ENCODE peak calls at places on chromosome 10, in eight cellular contexts. C is coronary artery, R is psoas muscle, J is RWPE1, E is Peyer's patch, F is fibroblast of villous mesenchyme, H is sigmoid colon, O is fibroblast of pulmonary artery. U is an unnamed sample.
A peak's percentile ranks its signal among the peaks of the same experiment; 100 is the strongest.

GRCh38 chr10:129552119-129552518 is 85.1 kb downstream of the MGMT start:
- DNase-seq in C (no peak), R (no peak), J (no peak), E (peak; percentile 83), F (no peak), H (no peak), O (no peak), U (no peak)

GRCh38 chr10:121904888-121905287 is 22.9 kb downstream of the ATE1 start:
- DNase-seq in C (no peak), R (no peak), J (no peak), E (no peak), F (no peak), H (no peak), O (no peak), U (no peak)

GRCh38 chr10:105434970-105435369 is 793.9 kb downstream of the SORCS3 start:
- DNase-seq in C (no peak), R (no peak), J (no peak), E (no peak), F (no peak), H (no peak), O (no peak), U (no peak)

GRCh38 chr10:66187096-66187733 is 738.6 kb upstream of the LRRTM3 start:
- DNase-seq in C (no peak), R (no peak), J (no peak), E (no peak), F (no peak), H (no peak), O (no peak), U (no peak)

GRCh38 chr10:99172130-99172738 is 63.4 kb downstream of the HPSE2 start:
- DNase-seq in C (no peak), R (no peak), J (peak; percentile 67), E (no peak), F (peak; percentile 74), H (no peak), O (peak; percentile 42), U (no peak)

GRCh38 chr10:33271969-33272583 is 62.4 kb downstream of the NRP1 start:
- DNase-seq in C (no peak), R (no peak), J (no peak), E (no peak), F (peak; percentile 48), H (no peak), O (no peak), U (no peak)

GRCh38 chr10:70866424-70866823 is 21.9 kb downstream of the PCBD1 start:
- DNase-seq in C (no peak), R (no peak), J (no peak), E (no peak), F (peak; percentile 53), H (no peak), O (no peak), U (no peak)

GRCh38 chr10:129601737-129602136 is 134.7 kb downstream of the MGMT start:
- DNase-seq in C (no peak), R (no peak), J (no peak), E (no peak), F (no peak), H (no peak), O (no peak), U (no peak)

GRCh38 chr10:14605231-14605925 is 169.3 kb downstream of the FAM107B start:
- DNase-seq in C (no peak), R (no peak), J (peak; percentile 41), E (no peak), F (peak; percentile 53), H (no peak), O (peak; percentile 45), U (peak; percentile 56)

GRCh38 chr10:122263971-122264370 is 7.1 kb upstream of the BTBD16 start:
- DNase-seq in C (no peak), R (no peak), J (peak; percentile 73), E (no peak), F (peak; percentile 87), H (peak; percentile 20), O (peak; percentile 88), U (no peak)

GRCh38 chr10:92627845-92628480 is 35.0 kb downstream of the KIF11 start:
- DNase-seq in C (no peak), R (no peak), J (no peak), E (no peak), F (no peak), H (no peak), O (peak; percentile 17), U (no peak)
- TF ChIP-seq CTCF in C (no peak), R (no peak), J (no peak), E (no peak), F (no peak), H (no peak), O (peak; percentile 6), U (no peak)

GRCh38 chr10:11276475-11276990 is 258.9 kb downstream of the CELF2 start:
- DNase-seq in C (peak; percentile 50), R (no peak), J (no peak), E (no peak), F (no peak), H (no peak), O (no peak), U (no peak)

GRCh38 chr10:11272915-11273389 is 255.3 kb downstream of the CELF2 start:
- DNase-seq in C (peak; percentile 31), R (no peak), J (no peak), E (no peak), F (no peak), H (no peak), O (no peak), U (no peak)

GRCh38 chr10:11265486-11265885 is 247.8 kb downstream of the CELF2 start:
- DNase-seq in C (no peak), R (no peak), J (no peak), E (no peak), F (no peak), H (no peak), O (no peak), U (no peak)

GRCh38 chr10:11270135-11270857 is 252.6 kb downstream of the CELF2 start:
- DNase-seq in C (peak; percentile 80), R (peak; percentile 86), J (peak; percentile 35), E (peak; percentile 78), F (peak; percentile 37), H (peak; percentile 84), O (peak; percentile 77), U (peak; percentile 89)

DNA sequence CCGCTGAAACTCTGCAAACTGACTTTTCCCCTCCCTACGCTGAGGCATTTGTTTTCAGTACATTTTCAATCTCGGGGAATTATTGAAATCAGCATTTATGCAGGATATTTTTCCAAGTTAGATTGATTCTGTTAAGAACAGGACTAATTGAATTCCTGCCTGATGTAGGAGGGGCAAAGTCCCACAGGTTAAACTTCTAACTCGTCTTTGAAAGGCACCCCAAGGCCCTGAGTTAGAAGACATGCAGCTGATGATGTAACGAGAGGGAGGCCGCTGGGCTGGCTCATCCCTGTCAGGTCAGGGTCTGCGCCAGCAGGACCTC is 253.1 kb downstream of the CELF2 start:
- DNase-seq in C (peak; percentile 54), R (no peak), J (no peak), E (no peak), F (no peak), H (no peak), O (no peak), U (no peak)
- TF ChIP-seq CTCF in C (no peak), R (no peak), J (peak; percentile 19), E (no peak), F (no peak), H (no peak), O (no peak), U (peak; percentile 7)

GRCh38 chr10:100766693-100767427 is 21.5 kb downstream of the PAX2 start:
- DNase-seq in C (no peak), R (no peak), J (no peak), E (no peak), F (no peak), H (no peak), O (no peak), U (no peak)
- TF ChIP-seq CTCF in C (no peak), R (no peak), J (no peak), E (no peak), F (no peak), H (no peak), O (no peak), U (no peak)

GRCh38 chr10:103847346-103847745 is 8.0 kb downstream of the SH3PXD2A start:
- DNase-seq in C (no peak), R (no peak), J (no peak), E (no peak), F (no peak), H (peak; percentile 26), O (no peak), U (no peak)

GRCh38 chr10:103849212-103849877 is 6.0 kb downstream of the SH3PXD2A start:
- DNase-seq in C (no peak), R (no peak), J (no peak), E (no peak), F (no peak), H (peak; percentile 64), O (no peak), U (no peak)

GRCh38 chr10:103849880-103850571 is 5.3 kb downstream of the SH3PXD2A start:
- DNase-seq in C (no peak), R (peak; percentile 68), J (peak; percentile 78), E (no peak), F (peak; percentile 72), H (peak; percentile 80), O (peak; percentile 74), U (no peak)

GRCh38 chr10:103845983-103846382 is 9.4 kb downstream of the SH3PXD2A start:
- DNase-seq in C (no peak), R (peak; percentile 69), J (no peak), E (peak; percentile 34), F (no peak), H (peak; percentile 65), O (no peak), U (no peak)

GRCh38 chr10:103847909-103848468 is 7.4 kb downstream of the SH3PXD2A start:
- DNase-seq in C (no peak), R (no peak), J (no peak), E (no peak), F (no peak), H (peak; percentile 36), O (no peak), U (no peak)
- TF ChIP-seq CTCF in C (no peak), R (peak; percentile 12), J (no peak), E (no peak), F (peak; percentile 35), H (no peak), O (peak; percentile 27), U (no peak)

DNA sequence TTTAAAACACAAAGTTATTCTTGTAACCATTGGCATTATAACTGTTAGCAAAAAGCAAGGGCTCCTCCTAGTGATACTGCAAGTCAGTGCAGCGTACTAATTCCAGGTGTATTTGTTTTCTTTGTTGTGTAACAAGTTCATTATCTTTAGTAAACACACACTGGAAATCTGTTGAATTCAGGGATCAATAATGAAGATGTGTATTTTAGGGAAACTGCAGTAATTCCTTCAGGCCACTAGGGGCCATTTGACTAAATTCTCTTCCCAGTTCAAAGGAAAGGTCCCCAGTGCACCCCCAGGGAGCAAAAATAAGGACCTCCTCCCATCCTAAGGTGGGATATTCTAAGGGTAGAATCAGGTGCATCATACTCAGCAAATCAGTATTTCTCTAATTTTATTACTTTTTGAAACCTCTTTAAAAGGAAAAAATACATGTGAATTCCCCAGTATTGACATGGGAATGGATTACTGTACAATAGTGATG is 158.6 kb upstream of the LYZL1 start:
- DNase-seq in C (no peak), R (no peak), J (peak; percentile 35), E (no peak), F (peak; percentile 59), H (no peak), O (peak; percentile 65), U (no peak)
- TF ChIP-seq CTCF in C (peak; percentile 37), R (peak; percentile 48), J (peak; percentile 72), E (no peak), F (peak; percentile 70), H (peak; percentile 31), O (peak; percentile 78), U (peak; percentile 69)

DNA sequence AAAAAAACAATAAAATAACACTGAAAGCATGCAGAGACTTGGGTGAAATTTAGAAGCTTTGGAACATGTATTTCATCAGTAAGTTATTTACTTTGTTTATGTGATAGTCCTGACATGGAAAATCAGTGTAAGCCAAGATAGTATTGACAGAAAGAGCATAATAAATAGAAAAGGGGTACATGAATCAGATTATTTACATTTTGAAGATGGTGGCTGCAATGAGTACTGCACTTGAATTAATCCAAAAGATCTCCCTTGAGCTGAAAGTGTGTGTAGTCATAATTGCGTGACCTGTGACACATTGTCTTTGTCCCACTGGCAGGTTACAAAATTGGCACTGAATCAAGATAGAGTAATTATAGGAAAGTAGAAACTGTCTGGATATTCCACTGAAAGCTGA is 562.9 kb downstream of the GFRA1 start:
- DNase-seq in C (no peak), R (no peak), J (no peak), E (no peak), F (no peak), H (no peak), O (no peak), U (no peak)
- TF ChIP-seq CTCF in C (no peak), R (no peak), J (no peak), E (no peak), F (no peak), H (no peak), O (no peak), U (no peak)

U was measured in osteocyte.